ENCODE peak calls at places on chromosome 13, in eight cellular contexts. One of them, this sample, is unnamed.

GRCh38 chr13:72952529-72953141 is 106.2 kb upstream of the KLF5 start:
- DNase-seq in A549: peak; percentile 25
- DNase-seq in thoracic aorta: no peak
- DNase-seq in mesothelial cell of epicardium: no peak
- DNase-seq in mammary epithelial cell: no peak
- DNase-seq in K562: no peak
- DNase-seq in CD4-positive, alpha-beta T cell: no peak
- DNase-seq in left ventricle myocardium inferior: no peak
- DNase-seq in this sample: no peak

GRCh38 chr13:24033527-24034302 is 126.8 kb upstream of the SPATA13 start:
- DNase-seq in A549: no peak
- DNase-seq in thoracic aorta: no peak
- DNase-seq in mesothelial cell of epicardium: no peak
- DNase-seq in mammary epithelial cell: no peak
- DNase-seq in K562: no peak
- DNase-seq in CD4-positive, alpha-beta T cell: no peak
- DNase-seq in left ventricle myocardium inferior: no peak
- DNase-seq in this sample: peak; percentile 95

GRCh38 chr13:26538363-26539317 is 18.8 kb upstream of the WASF3 start:
- DNase-seq in A549: no peak
- DNase-seq in thoracic aorta: no peak
- DNase-seq in mesothelial cell of epicardium: no peak
- DNase-seq in mammary epithelial cell: no peak
- DNase-seq in K562: no peak
- DNase-seq in CD4-positive, alpha-beta T cell: no peak
- DNase-seq in left ventricle myocardium inferior: no peak
- DNase-seq in this sample: no peak

GRCh38 chr13:102812616-102813287 is 13.8 kb downstream of the BIVM start:
- DNase-seq in A549: no peak
- DNase-seq in thoracic aorta: no peak
- DNase-seq in mesothelial cell of epicardium: no peak
- DNase-seq in mammary epithelial cell: no peak
- DNase-seq in K562: peak; percentile 5
- DNase-seq in CD4-positive, alpha-beta T cell: no peak
- DNase-seq in left ventricle myocardium inferior: no peak
- DNase-seq in this sample: no peak

GRCh38 chr13:51840917-51841316 is 4.1 kb downstream of the TMEM272 start:
- DNase-seq in A549: no peak
- DNase-seq in thoracic aorta: no peak
- DNase-seq in mesothelial cell of epicardium: no peak
- DNase-seq in mammary epithelial cell: no peak
- DNase-seq in K562: no peak
- DNase-seq in CD4-positive, alpha-beta T cell: no peak
- DNase-seq in left ventricle myocardium inferior: no peak
- DNase-seq in this sample: no peak

GRCh38 chr13:41520699-41521630 is 63.6 kb downstream of the RGCC start:
- DNase-seq in A549: no peak
- DNase-seq in thoracic aorta: no peak
- DNase-seq in mesothelial cell of epicardium: no peak
- DNase-seq in mammary epithelial cell: no peak
- DNase-seq in K562: no peak
- DNase-seq in CD4-positive, alpha-beta T cell: no peak
- DNase-seq in left ventricle myocardium inferior: no peak
- DNase-seq in this sample: no peak

GRCh38 chr13:95924389-95924994 is 128.7 kb downstream of the UGGT2 start:
- DNase-seq in A549: peak; percentile 61
- DNase-seq in thoracic aorta: no peak
- DNase-seq in mesothelial cell of epicardium: no peak
- DNase-seq in mammary epithelial cell: peak; percentile 75
- DNase-seq in K562: no peak
- DNase-seq in CD4-positive, alpha-beta T cell: no peak
- DNase-seq in left ventricle myocardium inferior: no peak
- DNase-seq in this sample: peak; percentile 13

GRCh38 chr13:113654591-113655357 is 3.2 kb downstream of the ATP4B start:
- DNase-seq in A549: no peak
- DNase-seq in thoracic aorta: no peak
- DNase-seq in mesothelial cell of epicardium: peak; percentile 26
- DNase-seq in mammary epithelial cell: no peak
- DNase-seq in K562: no peak
- DNase-seq in CD4-positive, alpha-beta T cell: no peak
- DNase-seq in left ventricle myocardium inferior: peak; percentile 13
- DNase-seq in this sample: no peak

GRCh38 chr13:47094734-47095434 is 198.0 kb upstream of the HTR2A start:
- DNase-seq in A549: no peak
- DNase-seq in thoracic aorta: no peak
- DNase-seq in mesothelial cell of epicardium: no peak
- DNase-seq in mammary epithelial cell: no peak
- DNase-seq in K562: no peak
- DNase-seq in CD4-positive, alpha-beta T cell: no peak
- DNase-seq in left ventricle myocardium inferior: no peak
- DNase-seq in this sample: no peak

GRCh38 chr13:98922306-98922705 is 55.6 kb downstream of the DOCK9 start:
- DNase-seq in A549: no peak
- DNase-seq in thoracic aorta: no peak
- DNase-seq in mesothelial cell of epicardium: no peak
- DNase-seq in mammary epithelial cell: no peak
- DNase-seq in K562: no peak
- DNase-seq in CD4-positive, alpha-beta T cell: no peak
- DNase-seq in left ventricle myocardium inferior: no peak
- DNase-seq in this sample: peak; percentile 40

GRCh38 chr13:105814902-105815250 is 720.6 kb downstream of the EFNB2 start:
- DNase-seq in A549: no peak
- DNase-seq in thoracic aorta: no peak
- DNase-seq in mesothelial cell of epicardium: no peak
- DNase-seq in mammary epithelial cell: no peak
- DNase-seq in K562: no peak
- DNase-seq in CD4-positive, alpha-beta T cell: no peak
- DNase-seq in left ventricle myocardium inferior: no peak
- DNase-seq in this sample: no peak

GRCh38 chr13:74338341-74338740 is 204.1 kb upstream of the KLF12 start:
- DNase-seq in A549: no peak
- DNase-seq in thoracic aorta: no peak
- DNase-seq in mesothelial cell of epicardium: no peak
- DNase-seq in mammary epithelial cell: no peak
- DNase-seq in K562: no peak
- DNase-seq in CD4-positive, alpha-beta T cell: no peak
- DNase-seq in left ventricle myocardium inferior: no peak
- DNase-seq in this sample: no peak

GRCh38 chr13:19089315-19089714 is 92.3 kb downstream of the TUBA3C start:
- DNase-seq in A549: peak; percentile 13
- DNase-seq in thoracic aorta: no peak
- DNase-seq in mesothelial cell of epicardium: no peak
- DNase-seq in mammary epithelial cell: no peak
- DNase-seq in K562: peak; percentile 21
- DNase-seq in CD4-positive, alpha-beta T cell: no peak
- DNase-seq in left ventricle myocardium inferior: no peak
- DNase-seq in this sample: no peak

GRCh38 chr13:96041326-96042092 is 11.7 kb downstream of the UGGT2 start:
- DNase-seq in A549: no peak
- DNase-seq in thoracic aorta: no peak
- DNase-seq in mesothelial cell of epicardium: no peak
- DNase-seq in mammary epithelial cell: no peak
- DNase-seq in K562: no peak
- DNase-seq in CD4-positive, alpha-beta T cell: no peak
- DNase-seq in left ventricle myocardium inferior: no peak
- DNase-seq in this sample: no peak

GRCh38 chr13:19862511-19863313 is 737 bp downstream of the ZMYM5 start:
- DNase-seq in A549: peak; percentile 27
- DNase-seq in thoracic aorta: no peak
- DNase-seq in mesothelial cell of epicardium: peak; percentile 47
- DNase-seq in mammary epithelial cell: peak; percentile 46
- DNase-seq in K562: peak; percentile 32
- DNase-seq in CD4-positive, alpha-beta T cell: peak; percentile 18
- DNase-seq in left ventricle myocardium inferior: peak; percentile 28
- DNase-seq in this sample: peak; percentile 28

GRCh38 chr13:95246292-95247082 is 54.8 kb downstream of the ABCC4 start:
- DNase-seq in A549: no peak
- DNase-seq in thoracic aorta: no peak
- DNase-seq in mesothelial cell of epicardium: no peak
- DNase-seq in mammary epithelial cell: peak; percentile 55
- DNase-seq in K562: no peak
- DNase-seq in CD4-positive, alpha-beta T cell: no peak
- DNase-seq in left ventricle myocardium inferior: no peak
- DNase-seq in this sample: no peak

GRCh38 chr13:69319659-69320058 is 788.0 kb upstream of the ATXN8OS start:
- DNase-seq in A549: no peak
- DNase-seq in thoracic aorta: no peak
- DNase-seq in mesothelial cell of epicardium: no peak
- DNase-seq in mammary epithelial cell: no peak
- DNase-seq in K562: no peak
- DNase-seq in CD4-positive, alpha-beta T cell: no peak
- DNase-seq in left ventricle myocardium inferior: no peak
- DNase-seq in this sample: no peak

GRCh38 chr13:69324109-69324886 is 783.3 kb upstream of the ATXN8OS start:
- DNase-seq in A549: peak; percentile 43
- DNase-seq in thoracic aorta: no peak
- DNase-seq in mesothelial cell of epicardium: no peak
- DNase-seq in mammary epithelial cell: no peak
- DNase-seq in K562: no peak
- DNase-seq in CD4-positive, alpha-beta T cell: no peak
- DNase-seq in left ventricle myocardium inferior: no peak
- DNase-seq in this sample: peak; percentile 29
- TF ChIP-seq CTCF in A549: peak; percentile 53
- TF ChIP-seq CTCF in thoracic aorta: no peak
- TF ChIP-seq CTCF in mesothelial cell of epicardium: peak; percentile 49
- TF ChIP-seq CTCF in mammary epithelial cell: peak; percentile 28
- TF ChIP-seq CTCF in K562: no peak
- TF ChIP-seq CTCF in CD4-positive, alpha-beta T cell: no peak
- TF ChIP-seq CTCF in left ventricle myocardium inferior: peak; percentile 29
- TF ChIP-seq CTCF in this sample: no peak

GRCh38 chr13:59263531-59263930 is 900.2 kb downstream of the DIAPH3 start:
- DNase-seq in A549: no peak
- DNase-seq in thoracic aorta: no peak
- DNase-seq in mesothelial cell of epicardium: no peak
- DNase-seq in mammary epithelial cell: no peak
- DNase-seq in K562: no peak
- DNase-seq in CD4-positive, alpha-beta T cell: no peak
- DNase-seq in left ventricle myocardium inferior: no peak
- DNase-seq in this sample: no peak

GRCh38 chr13:59259416-59260000 is 904.2 kb downstream of the DIAPH3 start:
- DNase-seq in A549: no peak
- DNase-seq in thoracic aorta: no peak
- DNase-seq in mesothelial cell of epicardium: no peak
- DNase-seq in mammary epithelial cell: no peak
- DNase-seq in K562: no peak
- DNase-seq in CD4-positive, alpha-beta T cell: no peak
- DNase-seq in left ventricle myocardium inferior: no peak
- DNase-seq in this sample: no peak

GRCh38 chr13:59266478-59267063 is 897.2 kb downstream of the DIAPH3 start:
- DNase-seq in A549: no peak
- DNase-seq in thoracic aorta: no peak
- DNase-seq in mesothelial cell of epicardium: no peak
- DNase-seq in mammary epithelial cell: no peak
- DNase-seq in K562: no peak
- DNase-seq in CD4-positive, alpha-beta T cell: no peak
- DNase-seq in left ventricle myocardium inferior: no peak
- DNase-seq in this sample: no peak

DNA sequence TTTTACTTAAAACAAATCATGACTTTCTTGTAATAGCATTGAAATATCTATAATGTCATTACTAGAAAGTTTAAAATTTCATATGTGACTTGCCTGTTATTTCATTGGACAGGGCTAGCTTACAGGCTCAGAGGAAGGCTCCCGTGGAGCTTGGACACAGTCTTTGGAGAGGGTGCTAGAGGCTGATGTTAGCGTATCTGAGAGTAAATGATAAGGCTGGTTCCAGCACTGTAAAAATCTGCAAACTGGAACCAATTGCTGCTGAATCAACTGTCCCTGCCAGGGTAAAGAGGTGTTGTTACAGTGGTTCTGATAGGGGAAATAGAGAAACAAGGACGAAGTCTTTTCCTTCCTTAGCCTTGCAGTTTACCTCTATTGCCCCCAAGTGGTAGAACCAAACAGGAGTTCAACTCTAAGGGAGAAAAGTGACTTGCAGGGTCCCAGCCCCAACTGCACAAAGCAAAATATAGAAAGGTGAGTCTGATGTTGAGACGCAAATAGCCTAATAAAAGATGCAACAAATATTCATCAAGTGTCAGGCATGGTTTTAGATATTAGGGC is 901.7 kb downstream of the DIAPH3 start:
- DNase-seq in A549: peak; percentile 4
- DNase-seq in thoracic aorta: no peak
- DNase-seq in mesothelial cell of epicardium: no peak
- DNase-seq in mammary epithelial cell: no peak
- DNase-seq in K562: no peak
- DNase-seq in CD4-positive, alpha-beta T cell: no peak
- DNase-seq in left ventricle myocardium inferior: no peak
- DNase-seq in this sample: peak; percentile 60
- TF ChIP-seq CTCF in A549: no peak
- TF ChIP-seq CTCF in thoracic aorta: no peak
- TF ChIP-seq CTCF in mesothelial cell of epicardium: no peak
- TF ChIP-seq CTCF in mammary epithelial cell: peak; percentile 29
- TF ChIP-seq CTCF in K562: no peak
- TF ChIP-seq CTCF in CD4-positive, alpha-beta T cell: no peak
- TF ChIP-seq CTCF in left ventricle myocardium inferior: peak; percentile 60
- TF ChIP-seq CTCF in this sample: peak; percentile 72

DNA sequence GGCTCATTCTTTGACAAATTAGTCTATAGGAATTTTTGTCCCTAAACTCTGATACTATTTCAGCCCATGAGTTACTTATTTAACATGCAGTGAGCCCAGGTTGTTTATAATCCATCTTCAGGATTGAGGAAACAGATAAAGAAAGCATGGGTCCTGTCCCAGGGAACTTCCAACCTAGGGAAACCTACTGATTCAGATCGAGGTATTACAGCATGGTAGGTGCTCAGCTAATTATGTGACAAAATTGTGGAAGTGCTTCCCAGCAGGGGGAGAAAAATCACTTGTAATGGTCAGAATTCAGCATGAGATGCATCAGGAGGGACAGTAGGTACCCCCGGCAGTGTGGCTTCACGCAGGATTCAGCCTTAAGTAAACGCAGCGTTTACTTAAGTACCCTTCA is 171.3 kb downstream of the NUFIP1 start:
- DNase-seq in A549: no peak
- DNase-seq in thoracic aorta: no peak
- DNase-seq in mesothelial cell of epicardium: no peak
- DNase-seq in mammary epithelial cell: no peak
- DNase-seq in K562: no peak
- DNase-seq in CD4-positive, alpha-beta T cell: no peak
- DNase-seq in left ventricle myocardium inferior: no peak
- DNase-seq in this sample: no peak
- TF ChIP-seq CTCF in A549: no peak
- TF ChIP-seq CTCF in thoracic aorta: no peak
- TF ChIP-seq CTCF in mesothelial cell of epicardium: no peak
- TF ChIP-seq CTCF in mammary epithelial cell: no peak
- TF ChIP-seq CTCF in K562: no peak
- TF ChIP-seq CTCF in CD4-positive, alpha-beta T cell: no peak
- TF ChIP-seq CTCF in left ventricle myocardium inferior: no peak
- TF ChIP-seq CTCF in this sample: no peak

GRCh38 chr13:61685683-61686013 is 270.0 kb upstream of the PCDH20 start:
- DNase-seq in A549: peak; percentile 24
- DNase-seq in thoracic aorta: no peak
- DNase-seq in mesothelial cell of epicardium: no peak
- DNase-seq in mammary epithelial cell: no peak
- DNase-seq in K562: no peak
- DNase-seq in CD4-positive, alpha-beta T cell: no peak
- DNase-seq in left ventricle myocardium inferior: no peak
- DNase-seq in this sample: no peak
- TF ChIP-seq CTCF in A549: no peak
- TF ChIP-seq CTCF in thoracic aorta: no peak
- TF ChIP-seq CTCF in mesothelial cell of epicardium: no peak
- TF ChIP-seq CTCF in mammary epithelial cell: peak; percentile 50
- TF ChIP-seq CTCF in K562: no peak
- TF ChIP-seq CTCF in CD4-positive, alpha-beta T cell: no peak
- TF ChIP-seq CTCF in left ventricle myocardium inferior: no peak
- TF ChIP-seq CTCF in this sample: no peak